ENCODE peak calls at places on chromosomes 4 and X, in four cellular contexts. W is kidney glomerular epithelial cell, X is ACHN, V is HFF-Myc. P is an unnamed sample.

GRCh38 chr4:80788798-80789197 is 241.7 kb upstream of the BMP3 start:
- DNase-seq in W (no peak), X (no peak), V (no peak), P (no peak)

GRCh38 chr4:94451051-94451404 is 714 bp upstream of the PDLIM5 start:
- DNase-seq in W (no peak), X (peak), V (no peak), P (no peak)

GRCh38 chr4:157143365-157143764 is 67.4 kb downstream of the GLRB start:
- DNase-seq in W (no peak), X (no peak), V (no peak), P (no peak)

GRCh38 chrX:1686642-1687041 is 71.8 kb downstream of the ASMT start:
- DNase-seq in W (no peak), X (no peak), V (no peak), P (no peak)

GRCh38 chr4:114512595-114513295 is 85.9 kb upstream of the UGT8 start:
- DNase-seq in W (peak), X (no peak), V (no peak), P (peak)

GRCh38 chr4:11634283-11634682 is 205.6 kb upstream of the HS3ST1 start:
- DNase-seq in W (no peak), X (no peak), V (no peak), P (peak)

GRCh38 chr4:144615182-144615581 is 30.8 kb upstream of the HHIP start:
- DNase-seq in W (peak), X (no peak), V (no peak), P (peak)

GRCh38 chrX:10986616-10987015 is 124.5 kb upstream of the HCCS start:
- DNase-seq in W (no peak), X (no peak), V (no peak), P (no peak)

GRCh38 chrX:129875669-129876068 is 30.3 kb upstream of the UTP14A start:
- DNase-seq in W (peak), X (peak), V (peak), P (peak)

GRCh38 chrX:78075787-78076389 is 28.2 kb upstream of the PGK1 start:
- DNase-seq in W (no peak), X (no peak), V (no peak), P (peak)